ENCODE peak calls at places on chromosomes 12 and 14, in nine cellular contexts. U is SW480; V is progenitor cell of endocrine pancreas; B is central memory CD8-positive, alpha-beta T cell; E is mesendoderm; M is NCI-H748 treated with DMSO at 0.1 percent for 48 hours; Y is activated T-cell treated with anti-CD3 and anti-CD28 coated beads for 1 hour; H is GM12891; Q is H54. R is an unnamed sample.

GRCh38 chr12:132170094-132170636 is 25.9 kb downstream of the NOC4L start:
- DNase-seq in U (no peak), V (no peak), B (no peak), E (no peak), M (no peak), Y (no peak), H (no peak), Q (peak), R (no peak)

GRCh38 chr14:69105326-69105725 is 47.6 kb downstream of the DCAF5 start:
- DNase-seq in U (peak), V (no peak), B (no peak), E (no peak), M (no peak), Y (no peak), H (no peak), Q (no peak), R (no peak)

GRCh38 chr14:91255026-91255695 is 10.7 kb upstream of the GPR68 start:
- DNase-seq in U (peak), V (no peak), B (no peak), E (peak), M (no peak), Y (no peak), H (no peak), Q (no peak), R (no peak)

GRCh38 chr14:23009939-23010718 is at the start of gene C14orf93:
- DNase-seq in U (peak), V (peak), B (peak), E (peak), M (peak), Y (peak), H (peak), Q (peak), R (peak)

GRCh38 chr12:90333939-90334338 is 621.0 kb downstream of the CCER1 start:
- DNase-seq in U (no peak), V (no peak), B (no peak), E (no peak), M (no peak), Y (no peak), H (no peak), Q (no peak), R (no peak)

GRCh38 chr14:96904201-96904600 is 107.0 kb downstream of the VRK1 start:
- DNase-seq in U (peak), V (no peak), B (no peak), E (no peak), M (no peak), Y (no peak), H (no peak), Q (no peak), R (no peak)

GRCh38 chr14:74326369-74327152 is 21.7 kb upstream of the VRTN start:
- DNase-seq in U (no peak), V (no peak), B (no peak), E (peak), M (peak), Y (no peak), H (no peak), Q (no peak), R (peak)

GRCh38 chr12:18502422-18502821 is 235.4 kb downstream of the PLCZ1 start:
- DNase-seq in U (no peak), V (no peak), B (no peak), E (no peak), M (peak), Y (no peak), H (no peak), Q (no peak), R (peak)

R was measured in NCI-H1105.